ENCODE peak calls at places on chromosomes 3 and 15, in five cellular contexts. One of them, this sample, is unnamed.

GRCh38 chr15:51341366-51342248 is at the start of gene GLDN:
- DNase-seq in Peyer's patch: no peak
- DNase-seq in hepatocyte: peak; percentile 42
- DNase-seq in fibroblast of lung: peak; percentile 46
- DNase-seq in colonic mucosa: peak; percentile 36
- DNase-seq in this sample: no peak

GRCh38 chr3:37210230-37210629 is 35.8 kb upstream of the LRRFIP2 start:
- DNase-seq in Peyer's patch: no peak
- DNase-seq in hepatocyte: no peak
- DNase-seq in fibroblast of lung: peak; percentile 57
- DNase-seq in colonic mucosa: no peak
- DNase-seq in this sample: no peak

GRCh38 chr3:13024274-13024863 is 48.9 kb downstream of the IQSEC1 start:
- DNase-seq in Peyer's patch: no peak
- DNase-seq in hepatocyte: no peak
- DNase-seq in fibroblast of lung: no peak
- DNase-seq in colonic mucosa: no peak
- DNase-seq in this sample: no peak

GRCh38 chr3:177201707-177202397 is 4.6 kb upstream of the TBL1XR1 start:
- DNase-seq in Peyer's patch: peak; percentile 62
- DNase-seq in hepatocyte: no peak
- DNase-seq in fibroblast of lung: peak; percentile 34
- DNase-seq in colonic mucosa: no peak
- DNase-seq in this sample: peak; percentile 12

GRCh38 chr3:47016086-47016933 is 36.8 kb downstream of the NBEAL2 start:
- DNase-seq in Peyer's patch: no peak
- DNase-seq in hepatocyte: no peak
- DNase-seq in fibroblast of lung: peak; percentile 52
- DNase-seq in colonic mucosa: no peak
- DNase-seq in this sample: no peak

GRCh38 chr15:82971223-82971984 is 14.6 kb upstream of the RAMAC start:
- DNase-seq in Peyer's patch: no peak
- DNase-seq in hepatocyte: no peak
- DNase-seq in fibroblast of lung: no peak
- DNase-seq in colonic mucosa: no peak
- DNase-seq in this sample: no peak

GRCh38 chr3:147758786-147759185 is 349.6 kb downstream of the ZIC1 start:
- DNase-seq in Peyer's patch: no peak
- DNase-seq in hepatocyte: no peak
- DNase-seq in fibroblast of lung: peak; percentile 41
- DNase-seq in colonic mucosa: no peak
- DNase-seq in this sample: no peak

GRCh38 chr3:17629400-17629799 is 113.0 kb downstream of the TBC1D5 start:
- DNase-seq in Peyer's patch: no peak
- DNase-seq in hepatocyte: no peak
- DNase-seq in fibroblast of lung: no peak
- DNase-seq in colonic mucosa: no peak
- DNase-seq in this sample: no peak

GRCh38 chr3:44529927-44530326 is 25.1 kb upstream of the ZKSCAN7 start:
- DNase-seq in Peyer's patch: no peak
- DNase-seq in hepatocyte: no peak
- DNase-seq in fibroblast of lung: no peak
- DNase-seq in colonic mucosa: peak; percentile 42
- DNase-seq in this sample: no peak

GRCh38 chr3:115903843-115904242 is 280.5 kb downstream of the GAP43 start:
- DNase-seq in Peyer's patch: no peak
- DNase-seq in hepatocyte: no peak
- DNase-seq in fibroblast of lung: peak; percentile 43
- DNase-seq in colonic mucosa: no peak
- DNase-seq in this sample: no peak

GRCh38 chr15:37880009-37880834 is 54.2 kb upstream of the TMCO5A start:
- DNase-seq in Peyer's patch: no peak
- DNase-seq in hepatocyte: peak; percentile 58
- DNase-seq in fibroblast of lung: peak; percentile 87
- DNase-seq in colonic mucosa: no peak
- DNase-seq in this sample: no peak

GRCh38 chr15:71083349-71083748 is 31.9 kb upstream of the THSD4 start:
- DNase-seq in Peyer's patch: no peak
- DNase-seq in hepatocyte: no peak
- DNase-seq in fibroblast of lung: peak; percentile 92
- DNase-seq in colonic mucosa: no peak
- DNase-seq in this sample: no peak

GRCh38 chr15:76366714-76367113 is 30.1 kb downstream of the ISL2 start:
- DNase-seq in Peyer's patch: no peak
- DNase-seq in hepatocyte: no peak
- DNase-seq in fibroblast of lung: no peak
- DNase-seq in colonic mucosa: peak; percentile 87
- DNase-seq in this sample: no peak

GRCh38 chr15:34223904-34224596 is 766 bp upstream of the EMC4 start:
- DNase-seq in Peyer's patch: no peak
- DNase-seq in hepatocyte: no peak
- DNase-seq in fibroblast of lung: no peak
- DNase-seq in colonic mucosa: peak; percentile 20
- DNase-seq in this sample: no peak

GRCh38 chr15:47609693-47610092 is 107.6 kb upstream of the SEMA6D start:
- DNase-seq in Peyer's patch: no peak
- DNase-seq in hepatocyte: no peak
- DNase-seq in fibroblast of lung: no peak
- DNase-seq in colonic mucosa: peak; percentile 46
- DNase-seq in this sample: no peak

GRCh38 chr15:82828064-82828463 is 18.6 kb downstream of the WHAMM start:
- DNase-seq in Peyer's patch: no peak
- DNase-seq in hepatocyte: no peak
- DNase-seq in fibroblast of lung: no peak
- DNase-seq in colonic mucosa: no peak
- DNase-seq in this sample: no peak

GRCh38 chr3:73791356-73791755 is 166.6 kb upstream of the PDZRN3 start:
- DNase-seq in Peyer's patch: no peak
- DNase-seq in hepatocyte: no peak
- DNase-seq in fibroblast of lung: no peak
- DNase-seq in colonic mucosa: no peak
- DNase-seq in this sample: no peak

GRCh38 chr3:114496874-114497273 is 203.0 kb downstream of the TIGIT start:
- DNase-seq in Peyer's patch: no peak
- DNase-seq in hepatocyte: peak; percentile 27
- DNase-seq in fibroblast of lung: peak; percentile 44
- DNase-seq in colonic mucosa: no peak
- DNase-seq in this sample: no peak

GRCh38 chr3:45677045-45677436 is 12.2 kb upstream of the SACM1L start:
- DNase-seq in Peyer's patch: peak; percentile 64
- DNase-seq in hepatocyte: peak; percentile 79
- DNase-seq in fibroblast of lung: peak; percentile 27
- DNase-seq in colonic mucosa: no peak
- DNase-seq in this sample: peak; percentile 31

GRCh38 chr3:52798978-52799476 is 4.4 kb downstream of the ITIH3 start:
- DNase-seq in Peyer's patch: no peak
- DNase-seq in hepatocyte: peak; percentile 31
- DNase-seq in fibroblast of lung: no peak
- DNase-seq in colonic mucosa: peak; percentile 27
- DNase-seq in this sample: no peak

GRCh38 chr3:179113903-179114302 is 34.3 kb upstream of the PIK3CA start:
- DNase-seq in Peyer's patch: no peak
- DNase-seq in hepatocyte: no peak
- DNase-seq in fibroblast of lung: peak; percentile 40
- DNase-seq in colonic mucosa: no peak
- DNase-seq in this sample: no peak

GRCh38 chr3:97148891-97149290 is 334.5 kb downstream of the EPHA6 start:
- DNase-seq in Peyer's patch: no peak
- DNase-seq in hepatocyte: no peak
- DNase-seq in fibroblast of lung: no peak
- DNase-seq in colonic mucosa: no peak
- DNase-seq in this sample: no peak

GRCh38 chr3:172635588-172635987 is 75.3 kb downstream of the NCEH1 start:
- DNase-seq in Peyer's patch: no peak
- DNase-seq in hepatocyte: no peak
- DNase-seq in fibroblast of lung: peak; percentile 50
- DNase-seq in colonic mucosa: no peak
- DNase-seq in this sample: no peak

GRCh38 chr3:57796261-57796660 is 40.2 kb downstream of the SLMAP start:
- DNase-seq in Peyer's patch: no peak
- DNase-seq in hepatocyte: no peak
- DNase-seq in fibroblast of lung: no peak
- DNase-seq in colonic mucosa: no peak
- DNase-seq in this sample: no peak

GRCh38 chr3:124565013-124565412 is 165.2 kb upstream of the UMPS start:
- DNase-seq in Peyer's patch: peak; percentile 47
- DNase-seq in hepatocyte: peak; percentile 90
- DNase-seq in fibroblast of lung: peak; percentile 56
- DNase-seq in colonic mucosa: peak; percentile 89
- DNase-seq in this sample: no peak

GRCh38 chr3:15629860-15630597 is 28.5 kb downstream of the BTD start:
- DNase-seq in Peyer's patch: peak; percentile 57
- DNase-seq in hepatocyte: peak; percentile 88
- DNase-seq in fibroblast of lung: peak; percentile 77
- DNase-seq in colonic mucosa: peak; percentile 71
- DNase-seq in this sample: peak; percentile 26

DNA sequence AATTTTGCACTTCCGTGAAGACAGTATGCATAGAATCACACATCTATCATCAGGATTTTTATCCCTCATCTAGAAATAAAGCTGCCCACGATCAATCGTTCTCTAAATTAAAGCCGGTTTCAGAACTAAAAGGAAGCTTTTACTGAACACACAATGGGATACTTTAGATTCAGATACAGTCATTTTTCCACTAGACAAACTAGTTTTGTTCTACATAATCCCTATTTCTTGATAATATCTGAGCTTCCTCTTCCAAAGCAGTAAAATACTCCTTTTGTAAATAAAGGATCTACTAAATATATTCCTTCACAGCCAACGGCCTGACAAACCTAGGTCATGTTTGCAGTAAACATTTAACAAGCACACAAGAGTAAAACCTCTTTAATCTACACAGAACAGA is 2.0 kb upstream of the GANC start:
- DNase-seq in Peyer's patch: no peak
- DNase-seq in hepatocyte: no peak
- DNase-seq in fibroblast of lung: no peak
- DNase-seq in colonic mucosa: no peak
- DNase-seq in this sample: no peak
- H3K4me3 ChIP-seq in Peyer's patch: peak overlapping the region; percentile 88
- H3K4me3 ChIP-seq in hepatocyte: peak overlapping the region; percentile 60
- H3K4me3 ChIP-seq in fibroblast of lung: peak overlapping the region; percentile 82
- H3K4me3 ChIP-seq in colonic mucosa: no peak overlapping the region
- H3K4me3 ChIP-seq in this sample: no peak overlapping the region

DNA sequence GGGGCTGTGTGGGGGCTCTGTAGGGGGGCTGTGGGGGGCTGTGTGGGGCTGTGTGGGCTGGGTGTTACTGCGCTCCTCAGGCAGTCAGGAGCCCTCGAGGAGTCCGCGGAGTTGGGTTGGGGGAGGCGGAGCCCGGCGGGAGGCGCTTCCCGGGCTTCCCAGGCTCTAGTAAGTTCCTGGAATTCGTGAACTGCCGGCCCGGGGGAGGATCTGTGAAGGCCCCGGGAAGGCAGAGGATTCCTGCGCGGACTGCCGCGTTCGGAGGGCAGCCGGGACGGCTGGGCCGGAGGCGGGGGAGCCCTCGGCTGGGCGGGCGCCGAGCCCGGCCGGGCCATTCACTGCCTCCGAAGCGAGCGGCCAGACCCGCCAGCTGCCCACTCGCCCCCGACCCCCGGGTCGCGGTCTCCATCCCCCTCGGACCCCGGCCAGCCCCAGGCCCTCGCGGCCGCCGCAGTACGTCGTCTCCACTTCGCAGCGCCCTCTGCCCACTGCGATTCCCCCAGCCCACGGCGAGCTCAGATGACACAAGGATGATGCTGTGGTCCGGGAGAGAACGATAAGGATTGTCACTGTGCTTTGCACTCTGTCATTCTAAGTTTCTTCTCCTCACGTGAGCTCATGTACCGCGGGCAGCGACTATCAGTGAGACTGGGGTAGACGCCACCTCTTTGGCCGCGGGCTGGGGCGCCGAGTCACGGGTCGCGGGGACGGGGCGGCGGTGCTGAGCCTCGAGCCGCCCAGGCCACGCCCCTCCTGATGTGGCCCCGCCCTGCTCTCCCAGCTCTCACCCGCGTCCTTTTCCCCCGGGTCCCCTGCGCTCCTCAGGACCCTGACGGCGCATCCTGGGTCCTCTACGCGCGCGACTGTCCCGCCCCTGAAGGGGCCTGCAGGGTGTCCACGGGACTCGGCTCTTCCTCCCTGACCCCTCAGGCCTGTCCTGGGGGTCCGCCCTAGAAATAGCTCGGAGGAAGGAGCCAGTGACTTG is 65.3 kb downstream of the KLF13 start:
- DNase-seq in Peyer's patch: peak; percentile 90
- DNase-seq in hepatocyte: peak; percentile 87
- DNase-seq in fibroblast of lung: peak; percentile 75
- DNase-seq in colonic mucosa: peak; percentile 90
- DNase-seq in this sample: peak; percentile 71
- H3K27ac ChIP-seq in Peyer's patch: peak overlapping the region; percentile 97
- H3K27ac ChIP-seq in hepatocyte: peak overlapping the region; percentile 75
- H3K27ac ChIP-seq in fibroblast of lung: peak overlapping the region; percentile 95
- H3K27ac ChIP-seq in colonic mucosa: peak overlapping the region; percentile 85
- H3K27ac ChIP-seq in this sample: peak overlapping the region; percentile 70

DNA sequence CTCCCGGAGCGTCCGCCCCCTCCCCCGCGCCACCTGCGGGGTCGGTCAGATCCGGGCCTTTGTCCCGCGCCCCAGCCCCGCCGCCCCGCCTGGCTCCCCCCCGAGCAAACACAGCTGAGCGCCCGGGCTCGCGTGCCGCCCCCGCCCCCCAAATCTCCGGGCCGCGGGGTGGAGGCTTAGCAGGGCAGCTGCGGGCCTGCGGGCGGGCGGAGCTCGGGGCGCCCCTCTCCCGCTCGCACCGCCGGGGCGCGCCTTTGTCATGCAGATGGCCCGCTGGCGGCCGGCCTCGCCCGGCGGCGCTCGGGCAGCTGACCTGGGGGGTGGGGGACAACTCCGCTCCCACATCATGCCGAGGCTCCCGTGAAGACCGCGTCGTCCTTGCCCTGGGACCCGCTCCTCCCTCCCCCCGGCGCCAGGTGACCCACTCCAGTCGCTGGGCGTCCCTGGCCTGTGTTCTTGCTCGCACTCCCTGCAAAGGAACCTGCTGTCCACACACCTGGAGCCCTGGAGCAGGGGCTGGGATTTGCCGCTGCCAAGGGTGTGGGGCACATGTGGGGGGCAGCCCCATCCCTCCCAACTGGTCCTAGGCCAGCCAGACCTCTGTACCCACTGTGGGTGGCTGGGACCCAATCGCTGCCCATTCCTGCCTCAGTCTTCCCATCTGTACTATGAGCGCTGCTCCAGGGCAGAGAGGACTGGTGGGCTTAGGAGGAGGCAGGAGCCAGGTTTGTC is 33.6 kb downstream of the DNAJB8 start:
- DNase-seq in Peyer's patch: no peak
- DNase-seq in hepatocyte: peak; percentile 51
- DNase-seq in fibroblast of lung: no peak
- DNase-seq in colonic mucosa: no peak
- DNase-seq in this sample: no peak
- H3K27me3 ChIP-seq in Peyer's patch: no peaks in the 10 kb centered on the region
- H3K27me3 ChIP-seq in hepatocyte: peaks cover 47% of the 10 kb centered on the region
- H3K27me3 ChIP-seq in fibroblast of lung: peaks cover 44% of the 10 kb centered on the region
- H3K27me3 ChIP-seq in colonic mucosa: peaks cover 21% of the 10 kb centered on the region
- H3K27me3 ChIP-seq in this sample: peaks cover 27% of the 10 kb centered on the region

DNA sequence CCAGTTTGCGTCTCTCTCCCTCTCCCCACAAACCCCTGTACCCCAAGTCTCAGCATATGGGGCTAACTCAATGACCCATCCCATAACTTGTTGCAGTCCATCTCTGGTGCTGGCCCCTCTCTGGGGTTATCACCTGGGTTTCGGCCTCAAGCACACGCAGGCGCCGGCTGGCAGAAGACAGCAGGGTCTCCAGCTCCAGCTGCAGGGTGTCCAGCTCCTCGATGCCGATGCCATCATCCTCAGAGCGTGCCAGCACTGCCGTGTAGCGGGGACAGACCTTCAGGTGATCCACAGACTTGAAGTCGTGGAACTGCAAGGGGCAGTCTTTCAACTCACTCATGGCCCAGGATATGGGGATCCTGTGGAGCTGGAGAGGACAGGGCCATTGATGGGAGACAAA is 1.1 kb downstream of the TADA3 start:
- DNase-seq in Peyer's patch: no peak
- DNase-seq in hepatocyte: no peak
- DNase-seq in fibroblast of lung: no peak
- DNase-seq in colonic mucosa: no peak
- DNase-seq in this sample: no peak
- H3K4me3 ChIP-seq in Peyer's patch: no peak overlapping the region
- H3K4me3 ChIP-seq in hepatocyte: no peak overlapping the region
- H3K4me3 ChIP-seq in fibroblast of lung: peak overlapping the region; percentile 97
- H3K4me3 ChIP-seq in colonic mucosa: no peak overlapping the region
- H3K4me3 ChIP-seq in this sample: peak overlapping the region; percentile 98

This sample was measured in effector memory CD4-positive, alpha-beta T cell.